ENCODE peak calls at places on chromosome 18, in seven cellular contexts. B is SK-N-SH, X is Panc1, R is K562, Y is HCT116, E is HepG2, O is H1. L is an unnamed sample.

GRCh38 chr18:59469463-59470180 is 110.6 kb upstream of the LMAN1 start:
- DNase-seq in B (no peak), X (no peak), R (no peak), Y (no peak), E (no peak), O (no peak), L (no peak)

GRCh38 chr18:75227535-75227934 is 16.9 kb downstream of the TSHZ1 start:
- DNase-seq in B (no peak), X (no peak), R (no peak), Y (no peak), E (no peak), O (no peak), L (no peak)

GRCh38 chr18:12645751-12646203 is 12.1 kb downstream of the SPIRE1 start:
- DNase-seq in B (no peak), X (no peak), R (no peak), Y (no peak), E (peak; percentile 41), O (no peak), L (no peak)

GRCh38 chr18:62616331-62616805 is 93.5 kb downstream of the ZCCHC2 start:
- DNase-seq in B (no peak), X (no peak), R (no peak), Y (no peak), E (peak; percentile 37), O (no peak), L (no peak)

GRCh38 chr18:6747646-6748045 is 18.1 kb downstream of the ARHGAP28 start:
- DNase-seq in B (no peak), X (no peak), R (no peak), Y (no peak), E (no peak), O (no peak), L (no peak)

GRCh38 chr18:66792466-66792865 is 188.6 kb upstream of the CDH19 start:
- DNase-seq in B (no peak), X (no peak), R (no peak), Y (no peak), E (no peak), O (no peak), L (no peak)

GRCh38 chr18:56962322-56962721 is 184.6 kb upstream of the BOD1L2 start:
- DNase-seq in B (no peak), X (no peak), R (no peak), Y (no peak), E (no peak), O (no peak), L (no peak)

GRCh38 chr18:34223164-34223892 is 1.4 kb downstream of the NOL4 start:
- DNase-seq in B (peak; percentile 57), X (no peak), R (no peak), Y (no peak), E (no peak), O (peak; percentile 82), L (no peak)

GRCh38 chr18:904135-905090 is at the start of gene ADCYAP1:
- DNase-seq in B (peak; percentile 43), X (no peak), R (no peak), Y (no peak), E (no peak), O (no peak), L (no peak)

GRCh38 chr18:50839996-50840395 is 20.2 kb upstream of the MRO start:
- DNase-seq in B (no peak), X (no peak), R (peak; percentile 17), Y (no peak), E (no peak), O (no peak), L (no peak)

GRCh38 chr18:61323951-61324350 is 9.3 kb upstream of the CDH20 start:
- DNase-seq in B (no peak), X (no peak), R (no peak), Y (no peak), E (no peak), O (no peak), L (no peak)

GRCh38 chr18:8849696-8850095 is 144.3 kb downstream of the MTCL1 start:
- DNase-seq in B (no peak), X (no peak), R (no peak), Y (no peak), E (no peak), O (no peak), L (no peak)

GRCh38 chr18:8848541-8848940 is 143.2 kb downstream of the MTCL1 start:
- DNase-seq in B (no peak), X (no peak), R (no peak), Y (no peak), E (no peak), O (no peak), L (no peak)

GRCh38 chr18:8844721-8845148 is 139.4 kb downstream of the MTCL1 start:
- DNase-seq in B (peak; percentile 56), X (no peak), R (no peak), Y (no peak), E (no peak), O (no peak), L (no peak)

GRCh38 chr18:8847066-8847755 is 141.9 kb downstream of the MTCL1 start:
- DNase-seq in B (no peak), X (no peak), R (no peak), Y (no peak), E (no peak), O (no peak), L (no peak)

GRCh38 chr18:8847900-8848299 is 142.5 kb downstream of the MTCL1 start:
- DNase-seq in B (no peak), X (no peak), R (no peak), Y (no peak), E (no peak), O (no peak), L (no peak)
- TF ChIP-seq SIN3A in B (no peak), X (no peak), R (no peak), Y (no peak), E (no peak), O (no peak), L (no peak)

GRCh38 chr18:47799376-47799775 is 131.1 kb downstream of the SMAD2 start:
- DNase-seq in B (no peak), X (no peak), R (no peak), Y (no peak), E (no peak), O (no peak), L (no peak)

GRCh38 chr18:47794725-47795447 is 135.6 kb downstream of the SMAD2 start:
- DNase-seq in B (no peak), X (no peak), R (no peak), Y (no peak), E (no peak), O (no peak), L (no peak)

GRCh38 chr18:47795448-47795843 is 135.0 kb downstream of the SMAD2 start:
- DNase-seq in B (peak; percentile 40), X (no peak), R (no peak), Y (no peak), E (no peak), O (no peak), L (no peak)

GRCh38 chr18:47798366-47798765 is 132.1 kb downstream of the SMAD2 start:
- DNase-seq in B (no peak), X (no peak), R (no peak), Y (no peak), E (no peak), O (no peak), L (no peak)

DNA sequence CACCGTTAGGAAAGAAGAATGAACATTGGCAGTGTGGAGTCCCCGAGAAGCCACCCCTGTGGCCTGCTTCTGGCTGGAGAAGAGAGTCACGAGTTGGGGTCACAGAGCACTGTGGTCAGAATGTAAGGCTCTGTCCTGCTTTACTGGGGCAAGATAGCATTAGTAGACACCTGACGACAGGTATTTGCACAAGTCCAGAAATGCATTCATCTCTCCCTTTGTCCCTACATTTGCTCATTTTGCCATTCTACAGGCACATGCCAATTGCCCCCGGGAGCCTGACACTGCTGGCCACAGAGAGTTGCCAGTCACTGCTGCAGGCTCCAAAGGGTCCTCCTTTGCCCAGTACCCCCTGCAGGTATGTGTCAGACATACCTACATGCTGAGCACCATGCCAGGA is 133.3 kb downstream of the SMAD2 start:
- DNase-seq in B (no peak), X (no peak), R (no peak), Y (no peak), E (no peak), O (no peak), L (no peak)
- TF ChIP-seq SIN3A in B (no peak), X (no peak), R (no peak), Y (no peak), E (no peak), O (no peak), L (no peak)

GRCh38 chr18:26383454-26384270 is 157.4 kb downstream of the TAF4B start:
- DNase-seq in B (peak; percentile 40), X (peak; percentile 15), R (peak; percentile 58), Y (peak; percentile 52), E (peak; percentile 35), O (no peak), L (peak; percentile 15)
- TF ChIP-seq SIN3A in B (no peak), X (no peak), R (no peak), Y (no peak), E (no peak), O (no peak), L (no peak)

GRCh38 chr18:65202091-65202490 is 548.7 kb upstream of the CDH7 start:
- DNase-seq in B (no peak), X (no peak), R (no peak), Y (no peak), E (no peak), O (no peak), L (no peak)

DNA sequence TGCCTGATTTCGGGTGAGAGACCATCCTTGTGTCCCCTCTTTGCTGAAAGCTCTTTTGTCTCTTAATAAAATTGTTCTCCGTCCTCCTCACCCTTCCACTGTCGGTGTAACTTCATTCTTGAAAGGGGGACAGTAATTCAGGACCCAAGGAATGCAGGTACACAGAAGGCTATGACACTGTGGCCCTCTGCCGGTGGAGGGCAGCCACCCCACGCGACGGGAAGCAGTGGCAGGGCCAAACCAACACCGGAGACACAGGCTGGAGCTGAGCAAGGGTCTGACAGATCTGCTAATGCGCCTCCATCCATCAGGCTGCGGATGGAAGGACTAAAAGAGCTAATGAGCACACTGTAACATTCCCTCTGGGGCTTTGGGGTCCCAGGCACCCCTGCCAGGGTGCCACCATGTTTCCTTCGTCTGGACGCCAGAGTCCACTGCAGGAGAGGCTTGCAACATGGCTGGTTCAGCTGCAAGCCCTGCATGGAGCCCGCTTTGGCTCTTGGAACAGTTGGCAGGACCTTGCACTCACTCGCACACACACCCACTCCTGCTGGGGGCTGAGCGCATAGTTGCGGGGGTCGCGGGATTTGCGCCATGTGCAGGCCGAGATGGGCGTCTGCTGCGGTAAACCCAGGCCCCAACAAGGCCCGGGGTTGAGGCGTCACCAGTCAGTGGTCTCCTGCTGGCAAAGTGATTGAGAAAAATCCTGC is 544.1 kb upstream of the CDH7 start:
- DNase-seq in B (no peak), X (no peak), R (no peak), Y (no peak), E (peak; percentile 4), O (peak; percentile 57), L (no peak)
- TF ChIP-seq SIN3A in B (no peak), X (no peak), R (no peak), Y (no peak), E (no peak), O (no peak), L (no peak)

DNA sequence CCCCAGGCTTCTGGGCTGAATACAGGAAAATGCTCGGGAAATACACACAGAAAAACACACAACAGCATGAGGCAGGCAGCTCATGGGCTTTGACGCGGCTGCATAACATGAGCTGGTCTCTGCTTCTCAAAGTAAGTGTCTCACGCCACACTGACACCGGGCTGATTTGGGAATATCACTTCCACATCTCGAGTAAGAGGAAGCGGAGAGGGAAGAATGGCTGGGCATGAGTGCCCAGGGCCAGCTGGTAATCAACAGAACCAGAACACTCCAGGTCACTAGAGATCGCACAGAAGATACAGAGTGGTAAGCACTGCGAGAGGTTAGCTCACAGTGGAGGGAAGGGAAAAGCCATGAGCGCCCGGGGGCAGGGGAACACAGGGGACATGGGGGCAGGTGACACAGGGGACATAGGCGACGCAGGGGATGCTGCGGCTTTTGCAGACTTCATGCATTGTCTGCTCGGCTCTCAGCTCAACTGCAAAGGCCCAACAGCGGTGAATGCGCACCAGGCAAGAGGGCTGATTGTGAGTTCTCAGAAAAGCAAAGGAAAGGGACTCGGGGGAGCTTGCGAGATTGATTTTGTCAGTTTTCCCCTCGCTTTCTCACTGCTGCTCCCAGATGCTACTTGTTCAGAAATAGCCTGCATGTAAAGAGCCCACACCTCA is 141.4 kb downstream of the MBP start:
- DNase-seq in B (peak; percentile 70), X (no peak), R (no peak), Y (no peak), E (no peak), O (no peak), L (no peak)
- TF ChIP-seq SIN3A in B (no peak), X (no peak), R (no peak), Y (no peak), E (no peak), O (no peak), L (no peak)

L was measured in GM12878.